ENCODE peak calls at places on chromosomes 2 and 18, in five cellular contexts. H is NCI-H1694, W is OCI-LY7, K is HTR-8/SVneo, N is NCI-H2081. Z is an unnamed sample.

GRCh38 chr2:108377815-108378630 is at the start of gene SULT1C4:
- DNase-seq in H (no peak), W (no peak), K (no peak), N (no peak), Z (no peak)

GRCh38 chr2:142112648-142113278 is 18.1 kb downstream of the LRP1B start:
- DNase-seq in H (no peak), W (no peak), K (peak; percentile 5), N (no peak), Z (no peak)

GRCh38 chr2:42762155-42762554 is 1.8 kb downstream of the OXER1 start:
- DNase-seq in H (no peak), W (no peak), K (no peak), N (no peak), Z (no peak)

GRCh38 chr18:25672490-25672889 is 320.5 kb upstream of the ZNF521 start:
- DNase-seq in H (no peak), W (no peak), K (no peak), N (no peak), Z (no peak)

GRCh38 chr2:108360776-108361468 is 16.8 kb upstream of the SULT1C4 start:
- DNase-seq in H (no peak), W (no peak), K (no peak), N (no peak), Z (no peak)

GRCh38 chr2:109636290-109636675 is 22.1 kb downstream of the SOWAHC start:
- DNase-seq in H (no peak), W (no peak), K (no peak), N (no peak), Z (no peak)

GRCh38 chr18:79848579-79849327 is 51.0 kb downstream of the KCNG2 start:
- DNase-seq in H (no peak), W (no peak), K (no peak), N (no peak), Z (no peak)

GRCh38 chr18:1371724-1372123 is 467.1 kb downstream of the ADCYAP1 start:
- DNase-seq in H (no peak), W (no peak), K (no peak), N (no peak), Z (no peak)

GRCh38 chr2:26786207-26787023 is 559 bp downstream of the CENPA start:
- DNase-seq in H (no peak), W (peak; percentile 53), K (no peak), N (no peak), Z (no peak)

GRCh38 chr2:116719841-116720240 is 1094.7 kb upstream of the DDX18 start:
- DNase-seq in H (peak; percentile 30), W (no peak), K (no peak), N (peak; percentile 88), Z (no peak)

GRCh38 chr2:174597347-174598047 is at the start of gene WIPF1:
- DNase-seq in H (no peak), W (peak; percentile 84), K (no peak), N (no peak), Z (peak; percentile 87)

GRCh38 chr2:143466391-143466790 is 337.2 kb downstream of the ARHGAP15 start:
- DNase-seq in H (no peak), W (no peak), K (no peak), N (no peak), Z (no peak)

GRCh38 chr2:207621640-207622039 is 3.6 kb downstream of the METTL21A start:
- DNase-seq in H (no peak), W (no peak), K (no peak), N (no peak), Z (no peak)

GRCh38 chr2:188028739-188029138 is 262.9 kb upstream of the GULP1 start:
- DNase-seq in H (no peak), W (no peak), K (no peak), N (no peak), Z (no peak)

GRCh38 chr2:79432731-79433146 is 80.1 kb upstream of the CTNNA2 start:
- DNase-seq in H (no peak), W (no peak), K (no peak), N (peak; percentile 59), Z (no peak)

GRCh38 chr2:12428786-12429185 is 287.9 kb upstream of the TRIB2 start:
- DNase-seq in H (no peak), W (no peak), K (no peak), N (no peak), Z (no peak)

GRCh38 chr2:127951031-127951430 is 65.3 kb upstream of the AMMECR1L start:
- DNase-seq in H (no peak), W (no peak), K (no peak), N (no peak), Z (no peak)

GRCh38 chr2:41736105-41736567 is 311.7 kb upstream of the PKDCC start:
- DNase-seq in H (no peak), W (no peak), K (no peak), N (no peak), Z (no peak)

GRCh38 chr2:199446996-199447395 is 10.7 kb downstream of the SATB2 start:
- DNase-seq in H (no peak), W (no peak), K (no peak), N (no peak), Z (no peak)

GRCh38 chr2:69733338-69734039 is 8.4 kb upstream of the ANXA4 start:
- DNase-seq in H (peak; percentile 60), W (no peak), K (no peak), N (no peak), Z (no peak)

GRCh38 chr18:67935638-67936037 is 419.1 kb upstream of the DSEL start:
- DNase-seq in H (no peak), W (no peak), K (no peak), N (no peak), Z (no peak)

GRCh38 chr2:222939208-222939846 is 78.5 kb downstream of the ACSL3 start:
- DNase-seq in H (no peak), W (peak; percentile 73), K (peak; percentile 27), N (peak; percentile 13), Z (peak; percentile 40)

GRCh38 chr18:29874519-29875098 is 1167.9 kb downstream of the DSC3 start:
- DNase-seq in H (peak; percentile 20), W (peak; percentile 5), K (peak; percentile 10), N (peak; percentile 56), Z (no peak)

GRCh38 chr2:79368116-79368630 is 144.7 kb upstream of the CTNNA2 start:
- DNase-seq in H (no peak), W (no peak), K (no peak), N (no peak), Z (no peak)

GRCh38 chr2:199433204-199433832 is 24.4 kb downstream of the SATB2 start:
- DNase-seq in H (no peak), W (no peak), K (no peak), N (peak; percentile 32), Z (no peak)

GRCh38 chr18:28905509-28905908 is 728.6 kb upstream of the CDH2 start:
- DNase-seq in H (no peak), W (no peak), K (peak; percentile 1), N (no peak), Z (no peak)

GRCh38 chr18:23573948-23574431 is 12.3 kb downstream of the NPC1 start:
- DNase-seq in H (no peak), W (no peak), K (no peak), N (no peak), Z (peak; percentile 79)

GRCh38 chr2:501130-501529 is 176.1 kb downstream of the TMEM18 start:
- DNase-seq in H (no peak), W (no peak), K (no peak), N (no peak), Z (no peak)

GRCh38 chr2:99659874-99660273 is 170.1 kb upstream of the REV1 start:
- DNase-seq in H (no peak), W (no peak), K (no peak), N (no peak), Z (no peak)

GRCh38 chr18:30386624-30387023 is 655.9 kb downstream of the DSC3 start:
- DNase-seq in H (no peak), W (no peak), K (no peak), N (no peak), Z (no peak)

GRCh38 chr2:85272357-85272756 is 55.4 kb downstream of the TGOLN2 start:
- DNase-seq in H (no peak), W (no peak), K (no peak), N (no peak), Z (no peak)

GRCh38 chr2:120786559-120786960 is 50.9 kb downstream of the GLI2 start:
- DNase-seq in H (no peak), W (no peak), K (no peak), N (no peak), Z (no peak)

GRCh38 chr2:22623620-22624019 is 761.4 kb upstream of the KLHL29 start:
- DNase-seq in H (no peak), W (no peak), K (no peak), N (no peak), Z (no peak)

GRCh38 chr2:10195278-10196219 is 73.0 kb downstream of the RRM2 start:
- DNase-seq in H (no peak), W (no peak), K (no peak), N (no peak), Z (no peak)

GRCh38 chr2:197248001-197248401 is 62.6 kb downstream of the ANKRD44 start:
- DNase-seq in H (no peak), W (no peak), K (no peak), N (no peak), Z (no peak)

GRCh38 chr2:178008636-178009289 is 63.8 kb downstream of the PDE11A start:
- DNase-seq in H (peak; percentile 97), W (no peak), K (no peak), N (peak; percentile 92), Z (no peak)

GRCh38 chr18:37871583-37871982 is 306.0 kb upstream of the CELF4 start:
- DNase-seq in H (no peak), W (no peak), K (no peak), N (no peak), Z (no peak)

GRCh38 chr2:237996041-237996593 is 29.3 kb downstream of the UBE2F start:
- DNase-seq in H (no peak), W (no peak), K (peak; percentile 49), N (no peak), Z (no peak)

GRCh38 chr2:207044963-207045362 is 105.6 kb downstream of the CPO start:
- DNase-seq in H (no peak), W (no peak), K (no peak), N (no peak), Z (no peak)

Z was measured in immature natural killer cell.